ENCODE peak calls at places on chromosome 17, in ten cellular contexts. One of them, this sample, is unnamed. For H3K9me3, the result is how much of the 10 kb centered on the place peaks cover.

GRCh38 chr17:75832164-75832651 is 12.0 kb downstream of the UNC13D start:
- DNase-seq in uterus: peak
- DNase-seq in IMR-90: peak
- DNase-seq in tibial artery: no peak
- DNase-seq in SK-N-SH: no peak
- DNase-seq in suprapubic skin: no peak
- DNase-seq in cardiac muscle cell: peak
- DNase-seq in breast epithelium: no peak
- DNase-seq in right atrium auricular region: no peak
- DNase-seq in neural progenitor cell: no peak
- DNase-seq in this sample: no peak

GRCh38 chr17:28506763-28507487 is 777 bp downstream of the FOXN1 start:
- DNase-seq in uterus: no peak
- DNase-seq in IMR-90: no peak
- DNase-seq in tibial artery: no peak
- DNase-seq in SK-N-SH: no peak
- DNase-seq in suprapubic skin: no peak
- DNase-seq in cardiac muscle cell: no peak
- DNase-seq in breast epithelium: no peak
- DNase-seq in right atrium auricular region: no peak
- DNase-seq in neural progenitor cell: no peak
- DNase-seq in this sample: no peak

GRCh38 chr17:81237591-81238489 is 1.0 kb downstream of the TEPSIN start:
- DNase-seq in uterus: no peak
- DNase-seq in IMR-90: no peak
- DNase-seq in tibial artery: no peak
- DNase-seq in SK-N-SH: no peak
- DNase-seq in suprapubic skin: no peak
- DNase-seq in cardiac muscle cell: no peak
- DNase-seq in breast epithelium: no peak
- DNase-seq in right atrium auricular region: no peak
- DNase-seq in neural progenitor cell: no peak
- DNase-seq in this sample: no peak

GRCh38 chr17:40515491-40516041 is 14.1 kb upstream of the TNS4 start:
- DNase-seq in uterus: no peak
- DNase-seq in IMR-90: no peak
- DNase-seq in tibial artery: no peak
- DNase-seq in SK-N-SH: no peak
- DNase-seq in suprapubic skin: peak
- DNase-seq in cardiac muscle cell: no peak
- DNase-seq in breast epithelium: no peak
- DNase-seq in right atrium auricular region: no peak
- DNase-seq in neural progenitor cell: no peak
- DNase-seq in this sample: peak

GRCh38 chr17:60601443-60602384 is 1.7 kb downstream of the PPM1D start:
- DNase-seq in uterus: peak
- DNase-seq in IMR-90: peak
- DNase-seq in tibial artery: peak
- DNase-seq in SK-N-SH: peak
- DNase-seq in suprapubic skin: no peak
- DNase-seq in cardiac muscle cell: peak
- DNase-seq in breast epithelium: no peak
- DNase-seq in right atrium auricular region: peak
- DNase-seq in neural progenitor cell: peak
- DNase-seq in this sample: no peak

GRCh38 chr17:76630151-76630550 is 13.4 kb downstream of the ST6GALNAC1 start:
- DNase-seq in uterus: no peak
- DNase-seq in IMR-90: no peak
- DNase-seq in tibial artery: no peak
- DNase-seq in SK-N-SH: no peak
- DNase-seq in suprapubic skin: no peak
- DNase-seq in cardiac muscle cell: no peak
- DNase-seq in breast epithelium: no peak
- DNase-seq in right atrium auricular region: no peak
- DNase-seq in neural progenitor cell: no peak
- DNase-seq in this sample: no peak

GRCh38 chr17:76402711-76403110 is 18.3 kb downstream of the SPHK1 start:
- DNase-seq in uterus: no peak
- DNase-seq in IMR-90: no peak
- DNase-seq in tibial artery: no peak
- DNase-seq in SK-N-SH: no peak
- DNase-seq in suprapubic skin: no peak
- DNase-seq in cardiac muscle cell: peak
- DNase-seq in breast epithelium: no peak
- DNase-seq in right atrium auricular region: no peak
- DNase-seq in neural progenitor cell: no peak
- DNase-seq in this sample: no peak

GRCh38 chr17:49795372-49795771 is 6.9 kb downstream of the KAT7 start:
- DNase-seq in uterus: no peak
- DNase-seq in IMR-90: no peak
- DNase-seq in tibial artery: no peak
- DNase-seq in SK-N-SH: no peak
- DNase-seq in suprapubic skin: no peak
- DNase-seq in cardiac muscle cell: no peak
- DNase-seq in breast epithelium: no peak
- DNase-seq in right atrium auricular region: no peak
- DNase-seq in neural progenitor cell: no peak
- DNase-seq in this sample: no peak

GRCh38 chr17:64459284-64459747 is 10.4 kb downstream of the MILR1 start:
- DNase-seq in uterus: no peak
- DNase-seq in IMR-90: peak
- DNase-seq in tibial artery: no peak
- DNase-seq in SK-N-SH: no peak
- DNase-seq in suprapubic skin: no peak
- DNase-seq in cardiac muscle cell: peak
- DNase-seq in breast epithelium: no peak
- DNase-seq in right atrium auricular region: no peak
- DNase-seq in neural progenitor cell: no peak
- DNase-seq in this sample: no peak

GRCh38 chr17:56593073-56593740 is at the start of gene NOG:
- DNase-seq in uterus: peak
- DNase-seq in IMR-90: peak
- DNase-seq in tibial artery: peak
- DNase-seq in SK-N-SH: peak
- DNase-seq in suprapubic skin: no peak
- DNase-seq in cardiac muscle cell: peak
- DNase-seq in breast epithelium: no peak
- DNase-seq in right atrium auricular region: no peak
- DNase-seq in neural progenitor cell: peak
- DNase-seq in this sample: peak

GRCh38 chr17:49022391-49022941 is 25.3 kb downstream of the IGF2BP1 start:
- DNase-seq in uterus: no peak
- DNase-seq in IMR-90: peak
- DNase-seq in tibial artery: no peak
- DNase-seq in SK-N-SH: no peak
- DNase-seq in suprapubic skin: no peak
- DNase-seq in cardiac muscle cell: peak
- DNase-seq in breast epithelium: no peak
- DNase-seq in right atrium auricular region: no peak
- DNase-seq in neural progenitor cell: peak
- DNase-seq in this sample: no peak

GRCh38 chr17:28396635-28397239 is 9.3 kb downstream of the SLC46A1 start:
- DNase-seq in uterus: no peak
- DNase-seq in IMR-90: no peak
- DNase-seq in tibial artery: no peak
- DNase-seq in SK-N-SH: no peak
- DNase-seq in suprapubic skin: no peak
- DNase-seq in cardiac muscle cell: no peak
- DNase-seq in breast epithelium: no peak
- DNase-seq in right atrium auricular region: no peak
- DNase-seq in neural progenitor cell: no peak
- DNase-seq in this sample: no peak

GRCh38 chr17:81184596-81184995 is 18.6 kb upstream of the AATK start:
- DNase-seq in uterus: no peak
- DNase-seq in IMR-90: no peak
- DNase-seq in tibial artery: no peak
- DNase-seq in SK-N-SH: peak
- DNase-seq in suprapubic skin: no peak
- DNase-seq in cardiac muscle cell: no peak
- DNase-seq in breast epithelium: no peak
- DNase-seq in right atrium auricular region: no peak
- DNase-seq in neural progenitor cell: peak
- DNase-seq in this sample: no peak

GRCh38 chr17:48429638-48430586 is at the start of gene SKAP1:
- DNase-seq in uterus: no peak
- DNase-seq in IMR-90: no peak
- DNase-seq in tibial artery: no peak
- DNase-seq in SK-N-SH: peak
- DNase-seq in suprapubic skin: no peak
- DNase-seq in cardiac muscle cell: no peak
- DNase-seq in breast epithelium: no peak
- DNase-seq in right atrium auricular region: no peak
- DNase-seq in neural progenitor cell: peak
- DNase-seq in this sample: peak

GRCh38 chr17:16261049-16261448 is 44.0 kb downstream of the PIGL start:
- DNase-seq in uterus: no peak
- DNase-seq in IMR-90: no peak
- DNase-seq in tibial artery: no peak
- DNase-seq in SK-N-SH: no peak
- DNase-seq in suprapubic skin: no peak
- DNase-seq in cardiac muscle cell: no peak
- DNase-seq in breast epithelium: no peak
- DNase-seq in right atrium auricular region: no peak
- DNase-seq in neural progenitor cell: no peak
- DNase-seq in this sample: no peak
- H3K9me3 ChIP-seq in uterus: under half
- H3K9me3 ChIP-seq in IMR-90: under half
- H3K9me3 ChIP-seq in tibial artery: under half
- H3K9me3 ChIP-seq in SK-N-SH: under half
- H3K9me3 ChIP-seq in suprapubic skin: under half
- H3K9me3 ChIP-seq in cardiac muscle cell: under half
- H3K9me3 ChIP-seq in breast epithelium: under half
- H3K9me3 ChIP-seq in right atrium auricular region: under half
- H3K9me3 ChIP-seq in neural progenitor cell: under half
- H3K9me3 ChIP-seq in this sample: under half

DNA sequence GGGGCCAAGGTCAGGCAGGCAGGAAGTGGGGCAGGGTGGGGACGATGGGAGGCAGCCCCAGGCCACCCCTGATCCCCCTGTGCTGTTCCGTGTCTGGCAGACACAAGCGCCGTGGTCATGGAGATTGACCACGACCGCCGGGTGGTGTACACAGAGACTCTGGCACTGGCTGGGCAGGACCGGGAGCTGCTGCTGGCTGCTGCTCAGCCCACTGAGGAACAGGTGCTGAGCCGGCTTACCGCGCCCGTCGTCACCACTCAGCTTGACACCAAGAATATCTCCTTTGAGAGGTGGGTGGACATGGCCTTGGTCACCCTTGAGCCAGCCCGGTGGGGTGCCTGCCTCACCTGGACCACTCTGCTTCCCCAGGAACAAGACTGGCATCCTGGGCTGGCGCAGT is 13.7 kb downstream of the CORO6 start:
- DNase-seq in uterus: no peak
- DNase-seq in IMR-90: no peak
- DNase-seq in tibial artery: no peak
- DNase-seq in SK-N-SH: no peak
- DNase-seq in suprapubic skin: no peak
- DNase-seq in cardiac muscle cell: no peak
- DNase-seq in breast epithelium: no peak
- DNase-seq in right atrium auricular region: no peak
- DNase-seq in neural progenitor cell: no peak
- DNase-seq in this sample: no peak
- TF ChIP-seq CTCF in uterus: no peak
- TF ChIP-seq CTCF in IMR-90: no peak
- TF ChIP-seq CTCF in tibial artery: no peak
- TF ChIP-seq CTCF in SK-N-SH: no peak
- TF ChIP-seq CTCF in suprapubic skin: no peak
- TF ChIP-seq CTCF in cardiac muscle cell: no peak
- TF ChIP-seq CTCF in breast epithelium: no peak
- TF ChIP-seq CTCF in right atrium auricular region: no peak
- TF ChIP-seq CTCF in neural progenitor cell: no peak
- TF ChIP-seq CTCF in this sample: no peak

DNA sequence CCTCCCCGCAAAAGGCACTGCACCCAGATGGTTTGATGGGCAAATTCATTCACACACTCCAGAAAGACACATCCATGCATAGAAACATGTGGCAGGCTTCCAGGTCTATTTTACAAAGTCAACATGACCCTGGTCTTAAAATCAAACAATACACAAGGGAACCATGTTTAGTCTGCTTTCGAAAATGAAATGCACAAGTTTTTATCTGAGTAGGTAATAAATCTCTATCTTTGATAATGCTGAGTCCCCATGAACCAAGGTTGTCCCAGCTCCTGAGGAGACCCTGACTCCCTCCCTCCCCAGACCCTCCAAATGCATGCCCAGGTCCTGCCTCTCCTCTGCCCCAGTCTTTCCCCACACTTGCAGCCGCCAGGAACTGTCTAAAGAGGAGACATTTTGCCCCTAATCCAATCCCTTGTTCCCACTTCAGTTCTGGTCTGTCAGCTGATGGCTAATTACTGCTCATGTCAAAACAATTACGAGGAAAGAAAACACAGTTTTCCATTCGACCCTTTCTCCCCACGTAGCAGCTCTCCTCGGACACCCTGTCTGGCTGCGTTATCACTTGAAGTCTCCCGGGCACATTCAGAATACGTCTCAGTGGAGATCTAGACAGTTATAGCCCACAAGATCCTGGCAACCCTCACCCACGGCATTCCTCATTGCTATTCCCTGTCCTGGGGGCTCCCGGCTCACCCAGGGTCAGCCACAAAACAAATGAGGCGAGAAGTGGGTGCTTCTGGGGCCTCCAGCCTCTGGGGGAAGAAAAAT is 68.8 kb upstream of the RCVRN start:
- DNase-seq in uterus: no peak
- DNase-seq in IMR-90: no peak
- DNase-seq in tibial artery: no peak
- DNase-seq in SK-N-SH: no peak
- DNase-seq in suprapubic skin: no peak
- DNase-seq in cardiac muscle cell: peak
- DNase-seq in breast epithelium: no peak
- DNase-seq in right atrium auricular region: no peak
- DNase-seq in neural progenitor cell: no peak
- DNase-seq in this sample: no peak
- H3K27ac ChIP-seq in uterus: peak
- H3K27ac ChIP-seq in IMR-90: no peak
- H3K27ac ChIP-seq in tibial artery: no peak
- H3K27ac ChIP-seq in SK-N-SH: no peak
- H3K27ac ChIP-seq in suprapubic skin: peak
- H3K27ac ChIP-seq in cardiac muscle cell: no peak
- H3K27ac ChIP-seq in breast epithelium: peak
- H3K27ac ChIP-seq in right atrium auricular region: peak
- H3K27ac ChIP-seq in neural progenitor cell: no peak
- H3K27ac ChIP-seq in this sample: no peak

GRCh38 chr17:3298260-3298659 is at the start of gene OR3A1:
- DNase-seq in uterus: no peak
- DNase-seq in IMR-90: no peak
- DNase-seq in tibial artery: no peak
- DNase-seq in SK-N-SH: no peak
- DNase-seq in suprapubic skin: no peak
- DNase-seq in cardiac muscle cell: no peak
- DNase-seq in breast epithelium: no peak
- DNase-seq in right atrium auricular region: no peak
- DNase-seq in neural progenitor cell: no peak
- DNase-seq in this sample: no peak

DNA sequence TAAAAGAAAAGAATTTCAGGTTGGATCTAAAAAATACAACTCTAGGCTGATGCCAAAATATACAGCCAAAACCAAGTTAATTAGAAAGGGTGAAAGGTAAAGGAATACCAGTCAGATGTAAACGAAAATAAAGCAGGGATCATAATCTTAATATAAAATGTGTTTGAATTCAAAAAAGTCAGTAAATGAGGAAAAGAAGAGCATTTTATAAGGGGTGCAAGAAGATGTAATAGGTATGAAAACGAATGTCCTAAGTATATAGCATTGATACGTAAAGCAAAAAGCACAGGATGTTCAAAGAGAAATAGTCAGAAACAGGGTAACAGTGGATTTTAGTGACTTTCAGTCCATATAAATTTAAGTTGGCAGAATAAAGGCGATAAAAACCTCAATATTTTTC is 2.5 kb downstream of the OR3A1 start:
- DNase-seq in uterus: no peak
- DNase-seq in IMR-90: no peak
- DNase-seq in tibial artery: no peak
- DNase-seq in SK-N-SH: no peak
- DNase-seq in suprapubic skin: no peak
- DNase-seq in cardiac muscle cell: no peak
- DNase-seq in breast epithelium: no peak
- DNase-seq in right atrium auricular region: no peak
- DNase-seq in neural progenitor cell: no peak
- DNase-seq in this sample: no peak
- H3K9me3 ChIP-seq in uterus: under half
- H3K9me3 ChIP-seq in IMR-90: under half
- H3K9me3 ChIP-seq in tibial artery: under half
- H3K9me3 ChIP-seq in SK-N-SH: under half
- H3K9me3 ChIP-seq in suprapubic skin: under half
- H3K9me3 ChIP-seq in cardiac muscle cell: under half
- H3K9me3 ChIP-seq in breast epithelium: under half
- H3K9me3 ChIP-seq in right atrium auricular region: under half
- H3K9me3 ChIP-seq in neural progenitor cell: under half
- H3K9me3 ChIP-seq in this sample: under half

This sample was measured in CD4-positive, alpha-beta T cell.